ENCODE peak calls at places on chromosomes 4 and X, in four cellular contexts. J is uterus, X is right lobe of liver, G is body of pancreas. B is an unnamed sample.

GRCh38 chrX:30751497-30751896 is 98.3 kb downstream of the GK start:
- DNase-seq in G (no peak), J (no peak), X (no peak), B (no peak)

GRCh38 chrX:103175944-103176753 is 38.8 kb upstream of the BEX4 start:
- DNase-seq in J (peak; percentile 29), G (peak; percentile 63), X (peak; percentile 48), B (peak; percentile 56)

GRCh38 chr4:74675673-74676279 is 118.5 kb downstream of the BTC start:
- DNase-seq in J (no peak), G (peak; percentile 71), X (no peak), B (no peak)

GRCh38 chr4:114028071-114028470 is 48.6 kb upstream of the ARSJ start:
- DNase-seq in J (no peak), X (no peak), G (no peak), B (no peak)

GRCh38 chrX:3678287-3678686 is 35.2 kb downstream of the PRKX start:
- DNase-seq in G (no peak), X (no peak), J (no peak), B (no peak)

GRCh38 chr4:55272102-55272501 is 73.9 kb upstream of the SRD5A3 start:
- DNase-seq in G (no peak), X (no peak), J (no peak), B (no peak)

GRCh38 chr4:76948441-76949292 is 885 bp upstream of the SEPTIN11 start:
- DNase-seq in X (peak; percentile 85), G (peak; percentile 83), J (peak; percentile 75), B (peak; percentile 52)

GRCh38 chr4:26039950-26040349 is 125.9 kb downstream of the SMIM20 start:
- DNase-seq in J (no peak), G (no peak), X (no peak), B (no peak)

GRCh38 chr4:97952763-97953162 is 190.5 kb downstream of the STPG2 start:
- DNase-seq in G (no peak), J (no peak), X (no peak), B (no peak)

GRCh38 chrX:154374361-154375155 is at the start of gene FLNA:
- DNase-seq in G (peak; percentile 39), J (peak; percentile 82), X (no peak), B (no peak)
- TF ChIP-seq POLR2A in G (no peak), J (peak; percentile 23), X (no peak), B (peak; percentile 31)

GRCh38 chr4:130747842-130748241 is 1651.9 kb downstream of the C4orf33 start:
- DNase-seq in J (no peak), X (no peak), G (no peak), B (no peak)
- TF ChIP-seq CTCF in J (no peak), X (peak; percentile 7), G (peak; percentile 35), B (no peak)

GRCh38 chrX:47232803-47233332 is at the start of gene USP11:
- DNase-seq in G (peak; percentile 43), J (peak; percentile 58), X (no peak), B (no peak)

GRCh38 chrX:47234583-47234982 is 1.8 kb downstream of the USP11 start:
- DNase-seq in J (no peak), G (no peak), X (no peak), B (no peak)

GRCh38 chrX:47235691-47236103 is 2.9 kb downstream of the USP11 start:
- DNase-seq in X (no peak), J (no peak), G (no peak), B (no peak)

GRCh38 chrX:47232197-47232802 is 509 bp upstream of the USP11 start:
- DNase-seq in G (no peak), J (no peak), X (no peak), B (no peak)

DNA sequence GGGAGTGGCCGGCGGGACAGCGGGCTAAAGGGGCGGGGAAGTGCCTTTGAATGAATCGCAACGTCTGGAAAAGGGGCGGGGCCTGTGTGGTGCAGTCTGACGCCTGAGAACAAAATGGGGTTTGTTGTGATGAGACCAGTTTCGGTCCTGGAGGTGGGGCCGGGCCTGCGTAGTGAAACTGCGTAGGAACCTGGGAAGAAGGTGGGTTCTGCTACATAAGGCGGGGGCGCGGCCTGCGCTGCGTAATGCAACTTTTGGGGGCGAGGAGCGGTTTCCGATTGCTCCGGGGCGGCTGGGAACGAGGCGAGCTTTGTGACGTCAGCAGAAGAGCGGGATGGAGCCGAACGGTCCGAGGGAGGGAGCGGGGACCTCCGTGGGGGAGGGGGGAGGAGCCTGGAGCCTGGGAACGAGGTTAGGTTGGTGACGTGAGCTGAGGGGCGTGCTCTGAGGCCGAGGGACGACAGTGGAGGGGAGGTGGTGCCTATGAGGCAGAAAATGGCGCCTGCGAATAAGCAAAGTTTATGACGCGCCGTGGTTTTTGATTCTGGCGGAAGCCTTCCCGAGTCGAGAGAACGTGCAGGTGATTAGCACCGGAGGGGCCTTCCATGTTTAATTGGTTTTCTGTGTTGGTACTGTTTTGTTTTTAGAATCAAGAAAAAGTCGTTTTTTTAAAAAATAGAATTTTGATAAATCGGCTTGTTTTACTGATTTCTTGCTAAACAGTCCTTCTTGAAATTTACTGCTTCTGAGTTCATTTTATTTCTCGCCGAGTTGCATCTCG is 714 bp downstream of the USP11 start:
- DNase-seq in X (peak; percentile 94), G (peak; percentile 97), J (peak; percentile 97), B (peak; percentile 89)
- TF ChIP-seq POLR2A in X (peak; percentile 56), G (no peak), J (peak; percentile 88), B (peak; percentile 39)

GRCh38 chr4:153530996-153531375 is 64.8 kb downstream of the TMEM131L start:
- DNase-seq in G (no peak), X (no peak), J (no peak), B (no peak)
- TF ChIP-seq CTCF in G (no peak), X (peak; percentile 13), J (no peak), B (no peak)